ENCODE peak calls at places on chromosomes 7 and 10, in eight cellular contexts. E is GM12864, A is HTR-8/SVneo, N is anterior cingulate cortex, S is tibial artery, C is SW 1271, Q is occipital lobe, G is HuH-7.5. J is an unnamed sample.

GRCh38 chr10:120403109-120403508 is 53.9 kb upstream of the PLPP4 start:
- DNase-seq in E (no peak), A (no peak), N (no peak), S (no peak), C (no peak), Q (no peak), G (no peak), J (no peak)

GRCh38 chr7:5139998-5140397 is 50.0 kb upstream of the WIPI2 start:
- DNase-seq in E (no peak), A (no peak), N (no peak), S (no peak), C (no peak), Q (no peak), G (peak; percentile 39), J (peak; percentile 37)

GRCh38 chr7:73698410-73698809 is 15.0 kb downstream of the BUD23 start:
- DNase-seq in E (no peak), A (no peak), N (no peak), S (no peak), C (no peak), Q (no peak), G (no peak), J (no peak)

GRCh38 chr10:99631496-99631895 is 11.3 kb upstream of the SLC25A28 start:
- DNase-seq in E (no peak), A (no peak), N (no peak), S (no peak), C (no peak), Q (no peak), G (no peak), J (no peak)

GRCh38 chr7:27167916-27168264 is 2.6 kb upstream of the HOXA9 start:
- DNase-seq in E (no peak), A (no peak), N (no peak), S (peak; percentile 51), C (no peak), Q (no peak), G (no peak), J (no peak)

GRCh38 chr7:37832194-37832593 is 16.2 kb upstream of the NME8 start:
- DNase-seq in E (no peak), A (no peak), N (peak; percentile 10), S (peak; percentile 84), C (no peak), Q (peak; percentile 55), G (no peak), J (peak; percentile 76)

GRCh38 chr7:150507947-150508602 is 6.6 kb upstream of the GIMAP7 start:
- DNase-seq in E (no peak), A (no peak), N (no peak), S (no peak), C (no peak), Q (no peak), G (no peak), J (no peak)

GRCh38 chr7:80393786-80394185 is 118.1 kb downstream of the GNAT3 start:
- DNase-seq in E (no peak), A (no peak), N (no peak), S (no peak), C (no peak), Q (no peak), G (no peak), J (no peak)

GRCh38 chr10:107085661-107086525 is 78.6 kb downstream of the SORCS1 start:
- DNase-seq in E (no peak), A (no peak), N (no peak), S (no peak), C (no peak), Q (no peak), G (no peak), J (no peak)

GRCh38 chr10:85667638-85668233 is 698.9 kb downstream of the GRID1 start:
- DNase-seq in E (no peak), A (no peak), N (no peak), S (no peak), C (no peak), Q (no peak), G (no peak), J (no peak)

GRCh38 chr7:122528879-122529481 is 169.9 kb downstream of the RNF133 start:
- DNase-seq in E (no peak), A (peak; percentile 5), N (no peak), S (no peak), C (no peak), Q (no peak), G (no peak), J (no peak)

GRCh38 chr7:128886391-128887168 is 23.9 kb downstream of the ATP6V1F start:
- DNase-seq in E (no peak), A (no peak), N (no peak), S (no peak), C (no peak), Q (no peak), G (no peak), J (no peak)

GRCh38 chr7:360454-361100 is 70.6 kb downstream of the FOXL3 start:
- DNase-seq in E (no peak), A (no peak), N (no peak), S (no peak), C (no peak), Q (no peak), G (no peak), J (peak; percentile 15)

J was measured in left ventricle myocardium superior.